ENCODE peak calls at places on chromosomes 5 and 9, in five cellular contexts. Q is sigmoid colon, E is heart right ventricle, W is breast epithelium, M is ovary. H is an unnamed sample.

GRCh38 chr5:119323630-119324000 is 32.2 kb upstream of the TNFAIP8 start:
- DNase-seq in Q (no peak), E (no peak), W (no peak), M (no peak), H (no peak)

GRCh38 chr5:91925249-91925648 is 542.1 kb upstream of the ARRDC3 start:
- DNase-seq in Q (no peak), E (no peak), W (no peak), M (no peak), H (no peak)

GRCh38 chr5:60842859-60843692 is 993 bp downstream of the ELOVL7 start:
- DNase-seq in Q (no peak), E (no peak), W (no peak), M (no peak), H (peak)

GRCh38 chr9:115135786-115136185 is 17.8 kb upstream of the TNC start:
- DNase-seq in Q (peak), E (no peak), W (no peak), M (no peak), H (no peak)

GRCh38 chr5:103620851-103621547 is 58.4 kb upstream of the NUDT12 start:
- DNase-seq in Q (no peak), E (no peak), W (no peak), M (no peak), H (no peak)

GRCh38 chr5:31717586-31717985 is 78.7 kb downstream of the PDZD2 start:
- DNase-seq in Q (no peak), E (no peak), W (no peak), M (no peak), H (no peak)

GRCh38 chr5:34682926-34683623 is 26.9 kb downstream of the RAI14 start:
- DNase-seq in Q (no peak), E (no peak), W (no peak), M (no peak), H (no peak)

GRCh38 chr5:157942595-157942994 is 83.7 kb upstream of the CLINT1 start:
- DNase-seq in Q (no peak), E (no peak), W (no peak), M (no peak), H (no peak)

GRCh38 chr5:107196500-107196899 is 474.2 kb downstream of the EFNA5 start:
- DNase-seq in Q (no peak), E (no peak), W (no peak), M (no peak), H (no peak)

GRCh38 chr5:62568800-62569432 is 9.7 kb upstream of the LRRC70 start:
- DNase-seq in Q (no peak), E (no peak), W (no peak), M (no peak), H (no peak)

GRCh38 chr9:4548796-4549725 is 58.8 kb downstream of the SLC1A1 start:
- DNase-seq in Q (no peak), E (peak), W (no peak), M (no peak), H (peak)

GRCh38 chr9:124218438-124219289 is 39.1 kb upstream of the NEK6 start:
- DNase-seq in Q (peak), E (peak), W (peak), M (no peak), H (peak)

GRCh38 chr9:11933926-11934325 is 759.3 kb upstream of the TYRP1 start:
- DNase-seq in Q (no peak), E (no peak), W (no peak), M (no peak), H (no peak)

GRCh38 chr9:134421888-134422287 is 95.6 kb downstream of the RXRA start:
- DNase-seq in Q (no peak), E (no peak), W (no peak), M (no peak), H (no peak)

GRCh38 chr5:3356016-3356415 is 239.6 kb upstream of the IRX1 start:
- DNase-seq in Q (peak), E (no peak), W (no peak), M (no peak), H (no peak)

GRCh38 chr5:95590880-95591279 is 29.0 kb upstream of the GPR150 start:
- DNase-seq in Q (no peak), E (no peak), W (no peak), M (no peak), H (no peak)

GRCh38 chr5:95644351-95645042 is 2.1 kb upstream of the RFESD start:
- DNase-seq in Q (peak), E (no peak), W (no peak), M (peak), H (peak)

GRCh38 chr5:134226441-134227192 is 744 bp upstream of the PPP2CA start:
- DNase-seq in Q (no peak), E (peak), W (no peak), M (no peak), H (peak)

GRCh38 chr9:122418016-122418415 is 47.2 kb downstream of the PTGS1 start:
- DNase-seq in Q (no peak), E (no peak), W (no peak), M (no peak), H (no peak)

GRCh38 chr9:98690686-98691085 is 18.0 kb downstream of the GABBR2 start:
- DNase-seq in Q (no peak), E (no peak), W (no peak), M (no peak), H (no peak)

GRCh38 chr5:76816110-76816831 is 2.6 kb upstream of the F2RL1 start:
- DNase-seq in Q (no peak), E (no peak), W (no peak), M (no peak), H (no peak)

GRCh38 chr5:48192-48591 is 43.8 kb upstream of the PLEKHG4B start:
- DNase-seq in Q (no peak), E (no peak), W (no peak), M (no peak), H (no peak)

GRCh38 chr5:40184-40583 is 51.8 kb upstream of the PLEKHG4B start:
- DNase-seq in Q (no peak), E (no peak), W (no peak), M (no peak), H (no peak)

GRCh38 chr5:42250-42649 is 49.7 kb upstream of the PLEKHG4B start:
- DNase-seq in Q (no peak), E (no peak), W (no peak), M (no peak), H (no peak)
- TF ChIP-seq CTCF in Q (no peak), E (peak), W (no peak), M (no peak), H (no peak)

DNA sequence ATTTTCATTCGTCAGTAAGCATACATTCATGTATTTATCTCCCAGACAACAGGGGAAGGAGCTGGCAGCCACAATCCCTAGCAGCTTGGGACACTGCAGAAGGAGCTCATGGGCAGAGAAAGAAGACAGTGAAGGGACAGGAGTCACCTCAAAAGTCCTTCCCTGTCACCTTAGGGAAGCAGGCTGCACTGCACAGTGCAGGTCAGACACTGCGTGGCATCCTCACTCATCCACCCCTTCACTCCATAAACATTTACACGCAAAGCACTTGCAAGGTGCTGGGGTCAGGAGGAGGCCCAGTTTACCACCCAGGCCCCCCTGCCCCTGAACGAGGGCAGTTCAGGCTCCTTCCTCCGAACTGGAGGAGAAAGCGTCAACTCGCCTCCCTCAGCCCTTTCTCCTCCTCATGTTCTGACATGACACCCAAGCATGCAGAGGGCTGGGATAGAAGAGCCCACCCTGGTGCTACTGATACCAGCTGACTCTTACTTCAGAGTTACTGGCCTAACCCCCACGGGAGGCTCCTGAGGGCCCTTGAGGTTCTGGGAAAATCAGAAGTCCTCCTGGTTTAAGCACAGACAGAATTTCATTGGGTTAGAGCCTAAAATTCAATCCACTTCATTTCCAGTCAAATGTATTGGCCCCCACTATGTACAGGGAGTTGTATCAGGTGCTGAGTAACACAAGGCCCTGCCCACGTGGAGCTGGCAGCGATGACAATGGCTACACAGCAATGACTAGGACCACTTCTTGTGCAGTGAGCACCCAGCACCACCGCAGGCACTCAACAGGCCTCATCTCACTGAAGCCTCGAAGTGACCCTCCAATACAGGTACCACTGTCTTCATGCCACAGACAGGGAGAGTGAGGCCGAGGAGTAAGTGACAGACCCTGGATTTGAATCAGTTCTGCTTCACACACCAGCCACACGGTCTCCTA is 70.4 kb downstream of the RAPGEF1 start:
- DNase-seq in Q (no peak), E (no peak), W (no peak), M (no peak), H (no peak)
- TF ChIP-seq CTCF in Q (no peak), E (no peak), W (no peak), M (no peak), H (no peak)

GRCh38 chr9:132571806-132572600 is 10.4 kb upstream of the BARHL1 start:
- DNase-seq in Q (no peak), E (no peak), W (no peak), M (no peak), H (no peak)

GRCh38 chr9:132572921-132573320 is 9.5 kb upstream of the BARHL1 start:
- DNase-seq in Q (no peak), E (no peak), W (no peak), M (no peak), H (no peak)

GRCh38 chr9:132575811-132576210 is 6.6 kb upstream of the BARHL1 start:
- DNase-seq in Q (no peak), E (no peak), W (no peak), M (no peak), H (no peak)

GRCh38 chr9:132577119-132577518 is 5.3 kb upstream of the BARHL1 start:
- DNase-seq in Q (no peak), E (no peak), W (no peak), M (no peak), H (no peak)

GRCh38 chr9:132575005-132575609 is 7.3 kb upstream of the BARHL1 start:
- DNase-seq in Q (peak), E (peak), W (no peak), M (peak), H (peak)
- TF ChIP-seq CTCF in Q (peak), E (peak), W (no peak), M (peak), H (peak)

GRCh38 chr5:140175367-140176027 is 509 bp downstream of the CYSTM1 start:
- DNase-seq in Q (peak), E (peak), W (peak), M (peak), H (peak)
- TF ChIP-seq CTCF in Q (peak), E (no peak), W (no peak), M (peak), H (peak)

GRCh38 chr9:91427873-91428272 is 4.2 kb upstream of the NFIL3 start:
- DNase-seq in Q (no peak), E (no peak), W (no peak), M (no peak), H (no peak)

GRCh38 chr9:91431485-91431884 is 7.9 kb upstream of the NFIL3 start:
- DNase-seq in Q (no peak), E (no peak), W (no peak), M (no peak), H (no peak)

GRCh38 chr9:91428431-91428830 is 4.8 kb upstream of the NFIL3 start:
- DNase-seq in Q (no peak), E (no peak), W (no peak), M (no peak), H (no peak)

GRCh38 chr9:91428927-91429351 is 5.3 kb upstream of the NFIL3 start:
- DNase-seq in Q (peak), E (no peak), W (no peak), M (no peak), H (no peak)

GRCh38 chr9:91429501-91429900 is 5.9 kb upstream of the NFIL3 start:
- DNase-seq in Q (no peak), E (no peak), W (no peak), M (no peak), H (peak)
- TF ChIP-seq CTCF in Q (no peak), E (no peak), W (no peak), M (no peak), H (no peak)

GRCh38 chr9:85024374-85024773 is 354.8 kb downstream of the NTRK2 start:
- DNase-seq in Q (no peak), E (no peak), W (no peak), M (no peak), H (no peak)

GRCh38 chr9:85027870-85028269 is 358.3 kb downstream of the NTRK2 start:
- DNase-seq in Q (no peak), E (no peak), W (no peak), M (no peak), H (no peak)
- TF ChIP-seq CTCF in Q (no peak), E (no peak), W (no peak), M (no peak), H (no peak)

DNA sequence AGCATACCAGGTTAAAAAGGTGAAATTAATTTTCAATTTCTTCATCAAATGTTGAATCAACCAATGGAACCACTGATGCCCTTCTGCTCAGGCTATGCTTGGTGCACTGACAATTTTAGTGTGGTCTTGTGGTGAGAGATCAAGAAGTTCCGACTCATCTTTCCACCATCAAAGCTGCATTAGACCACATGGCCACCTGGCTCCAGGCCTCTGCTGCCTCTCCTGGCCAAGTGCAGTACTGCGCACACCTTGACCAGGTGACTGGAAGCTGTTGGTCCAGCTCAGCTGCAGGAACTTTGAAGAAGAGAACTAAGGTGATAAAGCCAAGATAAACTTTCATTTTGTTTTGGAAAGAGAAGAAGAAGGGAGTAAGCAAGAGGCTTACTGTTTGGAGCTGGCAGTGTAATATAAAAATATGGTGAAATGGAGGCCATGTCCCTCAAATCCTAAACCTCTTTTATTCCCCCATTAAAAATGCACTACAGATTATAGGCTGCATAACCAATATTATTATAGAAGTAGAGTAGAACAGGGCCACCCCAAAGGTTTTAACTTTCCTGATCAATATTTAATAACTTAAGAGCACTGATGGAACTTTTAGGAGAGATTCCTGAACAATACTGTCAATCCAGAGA is 315.5 kb upstream of the C9orf72 start:
- DNase-seq in Q (no peak), E (no peak), W (no peak), M (no peak), H (peak)
- TF ChIP-seq CTCF in Q (no peak), E (peak), W (no peak), M (no peak), H (peak)

H was measured in GM12865.